ENCODE peak calls at places on chromosome 13, in nine cellular contexts. One of them, this sample, is unnamed.

GRCh38 chr13:35978607-35979316 is 152.4 kb downstream of the DCLK1 start:
- DNase-seq in AG08395: peak
- DNase-seq in non-pigmented ciliary epithelial cell: no peak
- DNase-seq in naive thymus-derived CD8-positive, alpha-beta T cell: peak
- DNase-seq in omental fat pad: no peak
- DNase-seq in T follicular helper cell: no peak
- DNase-seq in mesothelial cell of epicardium: peak
- DNase-seq in activated CD4-positive, CD25-positive, alpha-beta regulatory T cell treated with anti-CD3 and anti-CD28 coated beads, Interleukin-2, amount 50 U/mL, for 16 hours: no peak
- DNase-seq in activated gamma-delta T cell treated with Interleukin-2 at 50 U/mL for 16 hours: no peak
- DNase-seq in this sample: no peak

GRCh38 chr13:113140677-113141590 is 17.5 kb upstream of the PROZ start:
- DNase-seq in AG08395: no peak
- DNase-seq in non-pigmented ciliary epithelial cell: no peak
- DNase-seq in naive thymus-derived CD8-positive, alpha-beta T cell: no peak
- DNase-seq in omental fat pad: no peak
- DNase-seq in T follicular helper cell: no peak
- DNase-seq in mesothelial cell of epicardium: no peak
- DNase-seq in activated CD4-positive, CD25-positive, alpha-beta regulatory T cell treated with anti-CD3 and anti-CD28 coated beads, Interleukin-2, amount 50 U/mL, for 16 hours: no peak
- DNase-seq in activated gamma-delta T cell treated with Interleukin-2 at 50 U/mL for 16 hours: no peak
- DNase-seq in this sample: no peak

GRCh38 chr13:19794552-19795143 is 11.9 kb upstream of the PSPC1 start:
- DNase-seq in AG08395: no peak
- DNase-seq in non-pigmented ciliary epithelial cell: no peak
- DNase-seq in naive thymus-derived CD8-positive, alpha-beta T cell: no peak
- DNase-seq in omental fat pad: no peak
- DNase-seq in T follicular helper cell: no peak
- DNase-seq in mesothelial cell of epicardium: no peak
- DNase-seq in activated CD4-positive, CD25-positive, alpha-beta regulatory T cell treated with anti-CD3 and anti-CD28 coated beads, Interleukin-2, amount 50 U/mL, for 16 hours: no peak
- DNase-seq in activated gamma-delta T cell treated with Interleukin-2 at 50 U/mL for 16 hours: no peak
- DNase-seq in this sample: no peak

GRCh38 chr13:26787961-26788360 is 27.4 kb upstream of the GPR12 start:
- DNase-seq in AG08395: no peak
- DNase-seq in non-pigmented ciliary epithelial cell: no peak
- DNase-seq in naive thymus-derived CD8-positive, alpha-beta T cell: no peak
- DNase-seq in omental fat pad: no peak
- DNase-seq in T follicular helper cell: no peak
- DNase-seq in mesothelial cell of epicardium: no peak
- DNase-seq in activated CD4-positive, CD25-positive, alpha-beta regulatory T cell treated with anti-CD3 and anti-CD28 coated beads, Interleukin-2, amount 50 U/mL, for 16 hours: no peak
- DNase-seq in activated gamma-delta T cell treated with Interleukin-2 at 50 U/mL for 16 hours: no peak
- DNase-seq in this sample: no peak

GRCh38 chr13:48110930-48111721 is 16.2 kb upstream of the MED4 start:
- DNase-seq in AG08395: no peak
- DNase-seq in non-pigmented ciliary epithelial cell: no peak
- DNase-seq in naive thymus-derived CD8-positive, alpha-beta T cell: no peak
- DNase-seq in omental fat pad: no peak
- DNase-seq in T follicular helper cell: no peak
- DNase-seq in mesothelial cell of epicardium: no peak
- DNase-seq in activated CD4-positive, CD25-positive, alpha-beta regulatory T cell treated with anti-CD3 and anti-CD28 coated beads, Interleukin-2, amount 50 U/mL, for 16 hours: no peak
- DNase-seq in activated gamma-delta T cell treated with Interleukin-2 at 50 U/mL for 16 hours: no peak
- DNase-seq in this sample: no peak

GRCh38 chr13:67064920-67065319 is 165.2 kb downstream of the PCDH9 start:
- DNase-seq in AG08395: no peak
- DNase-seq in non-pigmented ciliary epithelial cell: no peak
- DNase-seq in naive thymus-derived CD8-positive, alpha-beta T cell: no peak
- DNase-seq in omental fat pad: no peak
- DNase-seq in T follicular helper cell: no peak
- DNase-seq in mesothelial cell of epicardium: no peak
- DNase-seq in activated CD4-positive, CD25-positive, alpha-beta regulatory T cell treated with anti-CD3 and anti-CD28 coated beads, Interleukin-2, amount 50 U/mL, for 16 hours: no peak
- DNase-seq in activated gamma-delta T cell treated with Interleukin-2 at 50 U/mL for 16 hours: no peak
- DNase-seq in this sample: no peak

GRCh38 chr13:67299731-67300130 is 69.6 kb upstream of the PCDH9 start:
- DNase-seq in AG08395: no peak
- DNase-seq in non-pigmented ciliary epithelial cell: no peak
- DNase-seq in naive thymus-derived CD8-positive, alpha-beta T cell: no peak
- DNase-seq in omental fat pad: no peak
- DNase-seq in T follicular helper cell: no peak
- DNase-seq in mesothelial cell of epicardium: no peak
- DNase-seq in activated CD4-positive, CD25-positive, alpha-beta regulatory T cell treated with anti-CD3 and anti-CD28 coated beads, Interleukin-2, amount 50 U/mL, for 16 hours: no peak
- DNase-seq in activated gamma-delta T cell treated with Interleukin-2 at 50 U/mL for 16 hours: no peak
- DNase-seq in this sample: no peak

GRCh38 chr13:113400621-113401451 is 36.9 kb upstream of the GRTP1 start:
- DNase-seq in AG08395: peak
- DNase-seq in non-pigmented ciliary epithelial cell: no peak
- DNase-seq in naive thymus-derived CD8-positive, alpha-beta T cell: no peak
- DNase-seq in omental fat pad: no peak
- DNase-seq in T follicular helper cell: no peak
- DNase-seq in mesothelial cell of epicardium: no peak
- DNase-seq in activated CD4-positive, CD25-positive, alpha-beta regulatory T cell treated with anti-CD3 and anti-CD28 coated beads, Interleukin-2, amount 50 U/mL, for 16 hours: no peak
- DNase-seq in activated gamma-delta T cell treated with Interleukin-2 at 50 U/mL for 16 hours: no peak
- DNase-seq in this sample: no peak

GRCh38 chr13:48626077-48626449 is 27.7 kb upstream of the CYSLTR2 start:
- DNase-seq in AG08395: no peak
- DNase-seq in non-pigmented ciliary epithelial cell: peak
- DNase-seq in naive thymus-derived CD8-positive, alpha-beta T cell: no peak
- DNase-seq in omental fat pad: no peak
- DNase-seq in T follicular helper cell: no peak
- DNase-seq in mesothelial cell of epicardium: no peak
- DNase-seq in activated CD4-positive, CD25-positive, alpha-beta regulatory T cell treated with anti-CD3 and anti-CD28 coated beads, Interleukin-2, amount 50 U/mL, for 16 hours: no peak
- DNase-seq in activated gamma-delta T cell treated with Interleukin-2 at 50 U/mL for 16 hours: no peak
- DNase-seq in this sample: no peak

GRCh38 chr13:81770868-81771505 is 1430.1 kb upstream of the SPRY2 start:
- DNase-seq in AG08395: no peak
- DNase-seq in non-pigmented ciliary epithelial cell: no peak
- DNase-seq in naive thymus-derived CD8-positive, alpha-beta T cell: no peak
- DNase-seq in omental fat pad: no peak
- DNase-seq in T follicular helper cell: no peak
- DNase-seq in mesothelial cell of epicardium: no peak
- DNase-seq in activated CD4-positive, CD25-positive, alpha-beta regulatory T cell treated with anti-CD3 and anti-CD28 coated beads, Interleukin-2, amount 50 U/mL, for 16 hours: no peak
- DNase-seq in activated gamma-delta T cell treated with Interleukin-2 at 50 U/mL for 16 hours: no peak
- DNase-seq in this sample: no peak

This sample was measured in effector memory CD4-positive, alpha-beta T cell.